ENCODE peak calls at places on chromosomes 5 and 9, in eight cellular contexts. C is HuH-7; X is stimulated activated CD4-positive, alpha-beta T cell treated with anti-CD3 and anti-CD28 coated beads, Interleukin-4, amount 100 ng/mL, for 1 hour; V is right atrium auricular region; E is SW480; L is stimulated activated naive CD4-positive, alpha-beta T cell; F is mucosa of gallbladder; S is pons. I is an unnamed sample.

GRCh38 chr5:106368021-106368420 is 1302.7 kb downstream of the EFNA5 start:
- DNase-seq in X (no peak), L (no peak), C (no peak), F (no peak), S (no peak), E (no peak), V (no peak), I (no peak)

GRCh38 chr5:76943006-76943405 is 9.8 kb upstream of the CRHBP start:
- DNase-seq in C (no peak), X (no peak), L (no peak), V (no peak), S (no peak), F (no peak), E (no peak), I (no peak)

GRCh38 chr5:134938020-134938419 is 29.7 kb upstream of the CATSPER3 start:
- DNase-seq in S (no peak), V (no peak), L (no peak), E (no peak), X (no peak), C (no peak), F (no peak), I (no peak)

GRCh38 chr9:88586452-88586851 is 51.5 kb downstream of the NXNL2 start:
- DNase-seq in E (no peak), C (no peak), X (no peak), S (no peak), L (no peak), V (no peak), F (peak; percentile 32), I (no peak)

GRCh38 chr5:98085593-98085992 is 687.9 kb upstream of the RGMB start:
- DNase-seq in S (no peak), L (no peak), C (no peak), E (no peak), V (no peak), X (no peak), F (no peak), I (no peak)

GRCh38 chr5:38790891-38791290 is 54.9 kb upstream of the OSMR start:
- DNase-seq in S (no peak), V (no peak), E (no peak), C (no peak), F (no peak), X (no peak), L (no peak), I (no peak)

GRCh38 chr5:33745101-33745770 is 146.6 kb downstream of the ADAMTS12 start:
- DNase-seq in S (no peak), L (no peak), F (no peak), V (no peak), E (no peak), C (no peak), X (no peak), I (no peak)

GRCh38 chr9:93134018-93134739 is at the start of gene NINJ1:
- DNase-seq in X (peak; percentile 90), V (peak; percentile 80), L (peak; percentile 77), F (peak; percentile 64), E (peak; percentile 53), S (peak; percentile 60), C (peak; percentile 90), I (peak; percentile 66)

GRCh38 chr5:13480834-13481233 is 463.7 kb downstream of the DNAH5 start:
- DNase-seq in C (no peak), X (no peak), S (no peak), E (no peak), V (no peak), L (no peak), F (no peak), I (no peak)

GRCh38 chr5:111680737-111681413 is 76.1 kb downstream of the NREP start:
- DNase-seq in F (peak; percentile 81), C (peak; percentile 33), X (no peak), E (peak; percentile 51), L (no peak), S (peak; percentile 36), V (peak; percentile 73), I (no peak)

GRCh38 chr9:20356392-20357206 is 265.7 kb downstream of the MLLT3 start:
- DNase-seq in X (peak; percentile 51), V (peak; percentile 74), C (peak; percentile 49), F (peak; percentile 74), L (peak; percentile 56), E (peak; percentile 68), S (peak; percentile 79), I (peak; percentile 72)

GRCh38 chr5:81513982-81514381 is 120.0 kb upstream of the ACOT12 start:
- DNase-seq in F (no peak), L (no peak), V (no peak), S (no peak), E (peak; percentile 29), X (no peak), C (no peak), I (no peak)

GRCh38 chr9:131676431-131676972 is 63.4 kb downstream of the RAPGEF1 start:
- DNase-seq in L (peak; percentile 32), F (no peak), X (no peak), V (peak; percentile 60), S (no peak), E (no peak), C (no peak), I (peak; percentile 75)

GRCh38 chr9:35907732-35908483 is 1.4 kb upstream of the SPAAR start:
- DNase-seq in F (peak; percentile 54), V (peak; percentile 85), C (peak; percentile 62), X (no peak), S (peak; percentile 19), L (no peak), E (peak; percentile 84), I (peak; percentile 75)

GRCh38 chr5:59506285-59506877 is 387.1 kb downstream of the PDE4D start:
- DNase-seq in F (no peak), S (peak; percentile 39), C (no peak), L (no peak), V (no peak), E (peak; percentile 32), X (no peak), I (no peak)

GRCh38 chr5:44911501-44911900 is 102.8 kb downstream of the MRPS30 start:
- DNase-seq in E (no peak), L (no peak), S (no peak), C (no peak), X (no peak), F (no peak), V (no peak), I (no peak)

GRCh38 chr9:2253814-2254550 is 238.8 kb downstream of the SMARCA2 start:
- DNase-seq in S (no peak), V (no peak), C (no peak), X (no peak), L (no peak), F (no peak), E (no peak), I (no peak)

GRCh38 chr5:80125962-80126480 is 90.9 kb downstream of the THBS4 start:
- DNase-seq in F (no peak), S (peak; percentile 91), L (peak; percentile 13), C (no peak), V (no peak), X (no peak), E (peak; percentile 6), I (no peak)

GRCh38 chr5:149828161-149829011 is 98.3 kb downstream of the PPARGC1B start:
- DNase-seq in S (peak; percentile 89), F (peak; percentile 91), C (peak; percentile 90), V (peak; percentile 92), E (peak; percentile 86), L (peak; percentile 48), X (peak; percentile 85), I (peak; percentile 96)

I was measured in Peyer's patch.